ENCODE peak calls at places on chromosomes 11 and 22, in four cellular contexts. T is fibroblast of the aortic adventitia, K is lung, N is A549. Z is an unnamed sample.

GRCh38 chr11:133661867-133662266 is 129.6 kb upstream of the OPCML start:
- DNase-seq in K (no peak), T (no peak), N (no peak), Z (no peak)

GRCh38 chr11:11078344-11078743 is 220.5 kb upstream of the ZBED5 start:
- DNase-seq in N (no peak), K (no peak), T (peak; percentile 33), Z (no peak)

GRCh38 chr11:134034496-134035381 is 34.1 kb upstream of the JAM3 start:
- DNase-seq in T (no peak), K (no peak), N (no peak), Z (peak; percentile 53)

GRCh38 chr11:63813563-63814382 is 517 bp downstream of the SPINDOC start:
- DNase-seq in N (peak; percentile 38), K (peak; percentile 37), T (peak; percentile 40), Z (no peak)

GRCh38 chr11:75425422-75425821 is 7.6 kb downstream of the KLHL35 start:
- DNase-seq in K (no peak), N (peak; percentile 60), T (no peak), Z (no peak)

GRCh38 chr11:70506658-70506970 is 108.3 kb downstream of the CTTN start:
- DNase-seq in K (no peak), N (no peak), T (no peak), Z (no peak)

GRCh38 chr11:59187587-59187986 is 15.7 kb downstream of the DTX4 start:
- DNase-seq in N (no peak), T (no peak), K (peak; percentile 64), Z (no peak)

GRCh38 chr11:33044281-33044680 is 4.9 kb downstream of the TCP11L1 start:
- DNase-seq in T (no peak), K (no peak), N (peak; percentile 47), Z (no peak)

GRCh38 chr22:30159561-30160353 is 79.5 kb downstream of the HORMAD2 start:
- DNase-seq in K (no peak), N (peak; percentile 25), T (peak; percentile 84), Z (peak; percentile 32)

GRCh38 chr22:20093437-20093836 is 13.4 kb downstream of the DGCR8 start:
- DNase-seq in T (no peak), K (no peak), N (no peak), Z (no peak)

GRCh38 chr11:58775066-58775708 is 43.4 kb upstream of the GLYAT start:
- DNase-seq in K (no peak), T (no peak), N (no peak), Z (no peak)

GRCh38 chr11:125412177-125412496 is 83.9 kb downstream of the FEZ1 start:
- DNase-seq in T (no peak), K (no peak), N (no peak), Z (no peak)

GRCh38 chr11:100687630-100688395 is 725 bp downstream of the ARHGAP42 start:
- DNase-seq in T (peak; percentile 86), N (peak; percentile 60), K (peak; percentile 44), Z (peak; percentile 38)

GRCh38 chr22:26573026-26573662 is 16.8 kb downstream of the TPST2 start:
- DNase-seq in K (peak; percentile 56), N (no peak), T (peak; percentile 32), Z (no peak)

GRCh38 chr11:66720223-66720898 is 8.7 kb downstream of the SPTBN2 start:
- DNase-seq in K (peak; percentile 67), N (peak; percentile 45), T (no peak), Z (no peak)

GRCh38 chr11:93929407-93929806 is 79.0 kb upstream of the VSTM5 start:
- DNase-seq in K (no peak), N (no peak), T (no peak), Z (no peak)

GRCh38 chr22:49934144-49934890 is 15.9 kb downstream of the CRELD2 start:
- DNase-seq in T (peak; percentile 32), K (peak; percentile 80), N (no peak), Z (no peak)

GRCh38 chr22:41966607-41967240 is 2.5 kb upstream of the SEPTIN3 start:
- DNase-seq in T (peak; percentile 86), N (peak; percentile 15), K (no peak), Z (no peak)

GRCh38 chr11:95991545-95991944 is 67.6 kb upstream of the MTMR2 start:
- DNase-seq in N (no peak), K (no peak), T (peak; percentile 21), Z (no peak)

GRCh38 chr11:16312242-16312641 is 44.1 kb downstream of the SOX6 start:
- DNase-seq in N (no peak), T (no peak), K (no peak), Z (no peak)

GRCh38 chr11:57474017-57474750 is 13.9 kb downstream of the RTN4RL2 start:
- DNase-seq in K (no peak), N (no peak), T (no peak), Z (no peak)

GRCh38 chr22:24681236-24681635 is 78.2 kb downstream of the GGT1 start:
- DNase-seq in N (no peak), T (peak; percentile 39), K (no peak), Z (no peak)

GRCh38 chr11:23103403-23103802 is 243.1 kb upstream of the CCDC179 start:
- DNase-seq in T (no peak), N (no peak), K (no peak), Z (no peak)

GRCh38 chr11:73384871-73385692 is 8.9 kb downstream of the RELT start:
- DNase-seq in T (no peak), N (no peak), K (peak; percentile 74), Z (no peak)

GRCh38 chr11:78066471-78066870 is 2.8 kb downstream of the THRSP start:
- DNase-seq in K (no peak), N (no peak), T (no peak), Z (no peak)

GRCh38 chr11:125941606-125942275 is 4.1 kb upstream of the VSIG10L2 start:
- DNase-seq in N (peak; percentile 55), T (peak; percentile 37), K (peak; percentile 48), Z (no peak)

GRCh38 chr11:57643802-57644201 is 5.9 kb downstream of the YPEL4 start:
- DNase-seq in K (no peak), T (peak; percentile 65), N (no peak), Z (no peak)

GRCh38 chr11:2089536-2090165 is 49.5 kb downstream of the IGF2 start:
- DNase-seq in N (peak; percentile 70), T (peak; percentile 7), K (no peak), Z (peak; percentile 27)

GRCh38 chr11:35373284-35373933 is 45.9 kb downstream of the SLC1A2 start:
- DNase-seq in K (no peak), N (peak; percentile 86), T (no peak), Z (no peak)

GRCh38 chr22:26763633-26764295 is 106.4 kb downstream of the MIAT start:
- DNase-seq in N (peak; percentile 80), T (peak; percentile 57), K (no peak), Z (peak; percentile 52)

GRCh38 chr11:101336155-101336554 is 206.5 kb upstream of the PGR start:
- DNase-seq in N (no peak), K (no peak), T (no peak), Z (no peak)

GRCh38 chr11:102047305-102047924 is at the start of gene CFAP300:
- DNase-seq in N (peak; percentile 86), T (peak; percentile 83), K (peak; percentile 81), Z (no peak)

GRCh38 chr11:112128483-112129121 is 35.3 kb downstream of the IL18 start:
- DNase-seq in T (peak; percentile 59), N (peak; percentile 66), K (no peak), Z (peak; percentile 43)

GRCh38 chr22:40955516-40955915 is 4.3 kb downstream of the RBX1 start:
- DNase-seq in T (peak; percentile 62), K (no peak), N (no peak), Z (no peak)

GRCh38 chr11:66970808-66971442 is 4.2 kb upstream of the C11orf86 start:
- DNase-seq in T (peak; percentile 100), K (peak; percentile 69), N (peak; percentile 90), Z (no peak)

GRCh38 chr11:2363130-2363529 is 14.0 kb upstream of the CD81 start:
- DNase-seq in T (no peak), K (no peak), N (no peak), Z (no peak)

GRCh38 chr11:121039971-121040613 is 16.2 kb downstream of the TBCEL start:
- DNase-seq in K (no peak), T (no peak), N (no peak), Z (no peak)

GRCh38 chr11:119680899-119681370 is 48.1 kb downstream of the NECTIN1 start:
- DNase-seq in T (peak; percentile 46), N (no peak), K (no peak), Z (peak; percentile 33)

GRCh38 chr11:119683783-119684182 is 45.2 kb downstream of the NECTIN1 start:
- DNase-seq in T (no peak), K (no peak), N (no peak), Z (peak; percentile 41)

GRCh38 chr11:119684361-119685072 is 44.5 kb downstream of the NECTIN1 start:
- DNase-seq in T (peak; percentile 45), K (no peak), N (peak; percentile 13), Z (peak; percentile 46)

GRCh38 chr11:119678351-119678750 is 50.6 kb downstream of the NECTIN1 start:
- DNase-seq in K (no peak), T (no peak), N (no peak), Z (no peak)

DNA sequence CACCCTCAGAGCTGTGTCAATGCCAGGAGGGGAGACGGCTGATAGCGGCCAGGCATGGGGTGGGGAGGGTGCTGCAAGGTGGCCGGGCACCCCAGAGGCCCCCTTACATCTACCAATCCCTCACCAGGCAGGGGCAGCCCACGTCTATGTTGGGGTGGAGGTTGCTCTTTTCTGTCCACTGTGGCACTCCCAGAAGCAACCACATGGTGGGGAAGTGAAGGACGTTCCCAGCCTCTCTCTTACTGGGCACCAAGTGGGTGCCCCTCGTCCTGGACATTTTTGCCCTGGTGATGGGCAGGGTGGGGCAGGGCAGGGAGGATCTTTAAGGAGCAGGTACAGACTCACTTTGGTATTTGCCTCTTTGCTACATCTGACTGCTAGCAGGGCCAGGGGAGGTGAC is 47.5 kb downstream of the NECTIN1 start:
- DNase-seq in T (no peak), K (no peak), N (no peak), Z (no peak)
- TF ChIP-seq CTCF in T (peak; percentile 36), K (no peak), N (no peak), Z (no peak)

DNA sequence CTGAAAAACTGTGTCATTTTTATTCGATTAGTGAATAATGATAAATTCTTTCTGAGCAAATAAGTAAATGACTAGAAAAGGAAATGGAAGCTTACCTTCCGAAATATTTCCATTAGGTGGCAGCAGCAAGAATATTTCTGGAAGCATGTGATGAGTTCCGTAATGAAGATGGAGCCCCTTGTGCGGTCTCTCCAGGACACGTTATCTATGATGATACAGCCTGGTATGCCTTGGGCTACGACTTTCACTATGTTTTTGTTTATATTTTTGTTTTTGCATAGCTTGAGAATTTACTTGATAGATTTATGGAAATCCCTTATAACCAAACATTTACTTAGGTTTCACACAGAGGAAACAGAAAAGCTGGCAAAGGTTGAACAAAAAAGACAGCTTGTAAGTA is 25.7 kb downstream of the CASP5 start:
- DNase-seq in N (no peak), T (peak; percentile 50), K (no peak), Z (no peak)
- TF ChIP-seq CTCF in N (no peak), T (peak; percentile 17), K (no peak), Z (peak; percentile 36)

GRCh38 chr11:77040401-77040777 is 6.2 kb downstream of the B3GNT6 start:
- DNase-seq in N (no peak), T (no peak), K (no peak), Z (no peak)

GRCh38 chr11:77039491-77040400 is 5.5 kb downstream of the B3GNT6 start:
- DNase-seq in N (no peak), K (no peak), T (peak; percentile 37), Z (no peak)

GRCh38 chr11:77042111-77042726 is 8.0 kb downstream of the B3GNT6 start:
- DNase-seq in K (no peak), N (no peak), T (no peak), Z (no peak)

GRCh38 chr11:77038825-77039326 is 4.7 kb downstream of the B3GNT6 start:
- DNase-seq in T (no peak), K (no peak), N (no peak), Z (no peak)

GRCh38 chr11:77040889-77041288 is 6.7 kb downstream of the B3GNT6 start:
- DNase-seq in T (no peak), K (no peak), N (no peak), Z (no peak)
- TF ChIP-seq CTCF in T (no peak), K (no peak), N (no peak), Z (no peak)

GRCh38 chr11:12099132-12099873 is 11.1 kb upstream of the MICAL2 start:
- DNase-seq in K (no peak), T (no peak), N (no peak), Z (no peak)
- TF ChIP-seq CTCF in K (no peak), T (peak; percentile 23), N (no peak), Z (no peak)

Z was measured in LNCaP clone FGC.